ENCODE peak calls at places on chromosomes 1 and 21, in five cellular contexts. W is tibial artery, N is GM23338, L is HCT116, B is right cardiac atrium. Z is an unnamed sample.

GRCh38 chr1:26521669-26522030 is 7.9 kb upstream of the RPS6KA1 start:
- DNase-seq in B (no peak), W (no peak), L (no peak), N (no peak), Z (no peak)

GRCh38 chr1:96538883-96539282 is 182.7 kb upstream of the PTBP2 start:
- DNase-seq in W (peak; percentile 66), L (no peak), N (no peak), B (no peak), Z (no peak)

GRCh38 chr21:33419538-33420123 is 16.4 kb downstream of the IFNGR2 start:
- DNase-seq in L (no peak), B (peak; percentile 77), W (peak; percentile 62), N (no peak), Z (no peak)

GRCh38 chr1:7432896-7433380 is 338.2 kb upstream of the VAMP3 start:
- DNase-seq in N (no peak), L (no peak), W (no peak), B (no peak), Z (no peak)

GRCh38 chr1:53376742-53377437 is 49.0 kb upstream of the LRP8 start:
- DNase-seq in N (peak; percentile 52), W (peak; percentile 8), B (no peak), L (no peak), Z (no peak)

GRCh38 chr1:171346866-171347265 is 32.9 kb downstream of the FMO4 start:
- DNase-seq in N (no peak), L (no peak), W (no peak), B (no peak), Z (no peak)

GRCh38 chr1:2108213-2108876 is 58.1 kb downstream of the PRKCZ start:
- DNase-seq in W (no peak), L (peak; percentile 21), N (peak; percentile 87), B (peak; percentile 66), Z (no peak)

GRCh38 chr1:32816676-32817158 is 441 bp downstream of the YARS1 start:
- DNase-seq in L (no peak), N (peak; percentile 37), W (peak; percentile 22), B (no peak), Z (no peak)

GRCh38 chr1:113786055-113786454 is 26.2 kb downstream of the RSBN1 start:
- DNase-seq in N (peak; percentile 32), W (no peak), B (no peak), L (no peak), Z (no peak)

GRCh38 chr1:181104790-181105133 is 16.3 kb downstream of the IER5 start:
- DNase-seq in W (no peak), L (no peak), B (no peak), N (peak; percentile 86), Z (peak; percentile 72)

GRCh38 chr1:221430133-221430960 is 311.5 kb downstream of the DUSP10 start:
- DNase-seq in L (no peak), B (no peak), W (no peak), N (peak; percentile 39), Z (no peak)

GRCh38 chr1:66156144-66156543 is 363.4 kb downstream of the PDE4B start:
- DNase-seq in L (no peak), N (no peak), B (no peak), W (no peak), Z (no peak)

GRCh38 chr1:9671377-9672140 is 20.0 kb downstream of the PIK3CD start:
- DNase-seq in W (no peak), L (peak; percentile 44), N (no peak), B (no peak), Z (no peak)

GRCh38 chr1:11704226-11704619 is 12.7 kb downstream of the DRAXIN start:
- DNase-seq in N (peak; percentile 62), W (no peak), L (no peak), B (no peak), Z (no peak)

GRCh38 chr1:61742620-61743431 is 546 bp downstream of the PATJ start:
- DNase-seq in W (peak; percentile 33), L (no peak), N (peak; percentile 63), B (peak; percentile 90), Z (peak; percentile 77)

GRCh38 chr1:53430256-53430655 is 28.9 kb upstream of the DMRTB1 start:
- DNase-seq in N (peak; percentile 45), B (no peak), L (no peak), W (no peak), Z (no peak)

GRCh38 chr1:104933846-104934245 is 1184.1 kb downstream of the AMY1C start:
- DNase-seq in W (no peak), L (no peak), N (no peak), B (no peak), Z (no peak)

GRCh38 chr1:119275145-119275929 is 93.2 kb upstream of the HAO2 start:
- DNase-seq in L (peak; percentile 39), B (no peak), N (peak; percentile 84), W (peak; percentile 25), Z (no peak)

GRCh38 chr1:90973897-90974798 is 47.7 kb downstream of the ZNF644 start:
- DNase-seq in B (no peak), N (peak; percentile 59), L (no peak), W (no peak), Z (no peak)

GRCh38 chr1:64246294-64246917 is 43.0 kb downstream of the UBE2U start:
- DNase-seq in L (no peak), W (no peak), B (no peak), N (peak; percentile 64), Z (no peak)

GRCh38 chr1:199290186-199290585 is 651.3 kb downstream of the PTPRC start:
- DNase-seq in L (no peak), B (no peak), N (no peak), W (no peak), Z (no peak)

GRCh38 chr21:44918581-44919033 is 2.1 kb downstream of the ITGB2 start:
- DNase-seq in W (no peak), B (peak; percentile 28), L (no peak), N (peak; percentile 90), Z (peak; percentile 29)

GRCh38 chr1:78553859-78554258 is 63.1 kb downstream of the PTGFR start:
- DNase-seq in L (peak; percentile 7), W (no peak), N (peak; percentile 69), B (no peak), Z (no peak)

GRCh38 chr21:42003051-42003461 is 7.1 kb downstream of the ZBTB21 start:
- DNase-seq in B (no peak), L (no peak), W (no peak), N (no peak), Z (no peak)

GRCh38 chr1:156484480-156485058 is 16.0 kb downstream of the MEF2D start:
- DNase-seq in W (no peak), L (no peak), N (no peak), B (peak; percentile 29), Z (no peak)

GRCh38 chr1:169307176-169307575 is 60.4 kb downstream of the NME7 start:
- DNase-seq in N (no peak), W (no peak), L (no peak), B (no peak), Z (no peak)

GRCh38 chr1:232968965-232969364 is 18.6 kb downstream of the NTPCR start:
- DNase-seq in W (no peak), N (no peak), L (no peak), B (peak; percentile 73), Z (peak; percentile 89)

GRCh38 chr1:85611856-85612255 is 31.3 kb downstream of the CCN1 start:
- DNase-seq in W (peak; percentile 68), B (peak; percentile 32), L (peak; percentile 57), N (no peak), Z (peak; percentile 73)

GRCh38 chr1:30657131-30658013 is 66.0 kb downstream of the MATN1 start:
- DNase-seq in W (no peak), B (no peak), L (peak; percentile 35), N (no peak), Z (no peak)

GRCh38 chr1:205350124-205350523 is 6.6 kb downstream of the KLHDC8A start:
- DNase-seq in N (no peak), L (no peak), B (no peak), W (no peak), Z (no peak)

GRCh38 chr1:184051138-184051484 is 419 bp upstream of the TSEN15 start:
- DNase-seq in L (peak; percentile 19), N (no peak), B (no peak), W (no peak), Z (no peak)

GRCh38 chr1:3597599-3597964 is 13.7 kb downstream of the MEGF6 start:
- DNase-seq in W (no peak), N (peak; percentile 24), L (no peak), B (no peak), Z (no peak)

GRCh38 chr1:186948542-186948941 is 119.8 kb downstream of the PLA2G4A start:
- DNase-seq in W (peak; percentile 22), L (no peak), B (peak; percentile 57), N (no peak), Z (no peak)

GRCh38 chr1:100360790-100361232 is 8.5 kb downstream of the CDC14A start:
- DNase-seq in L (no peak), B (peak; percentile 88), N (no peak), W (peak; percentile 40), Z (no peak)

GRCh38 chr1:14083277-14083676 is 383.3 kb downstream of the PRDM2 start:
- DNase-seq in W (no peak), L (no peak), N (no peak), B (no peak), Z (no peak)

GRCh38 chr21:39048064-39048463 is 135.2 kb downstream of the PSMG1 start:
- DNase-seq in W (no peak), N (peak; percentile 93), L (no peak), B (peak; percentile 63), Z (no peak)

GRCh38 chr1:245031041-245031440 is 123.7 kb upstream of the KIF26B start:
- DNase-seq in N (no peak), L (no peak), B (no peak), W (no peak), Z (no peak)

GRCh38 chr1:93659805-93660479 is 21.7 kb downstream of the BCAR3 start:
- DNase-seq in N (no peak), W (peak; percentile 56), L (no peak), B (peak; percentile 90), Z (no peak)
- H3K4me1 ChIP-seq in N (peaks cover 17% of the 10 kb centered on the region), W (peaks cover 49% of the 10 kb centered on the region), L (peaks cover 36% of the 10 kb centered on the region), B (peaks cover 10% of the 10 kb centered on the region), Z (peaks cover 21% of the 10 kb centered on the region)

GRCh38 chr1:89607888-89608626 is 24.9 kb upstream of the LRRC8C start:
- DNase-seq in W (no peak), B (peak; percentile 62), N (no peak), L (no peak), Z (no peak)
- H3K4me1 ChIP-seq in W (peaks cover 6% of the 10 kb centered on the region), B (peaks cover 19% of the 10 kb centered on the region), N (peaks cover 11% of the 10 kb centered on the region), L (peaks cover 10% of the 10 kb centered on the region), Z (peaks cover 4% of the 10 kb centered on the region)

GRCh38 chr1:16022393-16022792 is 557 bp downstream of the CLCNKA start:
- DNase-seq in B (peak; percentile 22), L (no peak), W (no peak), N (no peak), Z (no peak)
- H3K4me1 ChIP-seq in B (no peaks in the 10 kb centered on the region), L (no peaks in the 10 kb centered on the region), W (peaks cover 37% of the 10 kb centered on the region), N (peaks cover 10% of the 10 kb centered on the region), Z (peaks cover 25% of the 10 kb centered on the region)

DNA sequence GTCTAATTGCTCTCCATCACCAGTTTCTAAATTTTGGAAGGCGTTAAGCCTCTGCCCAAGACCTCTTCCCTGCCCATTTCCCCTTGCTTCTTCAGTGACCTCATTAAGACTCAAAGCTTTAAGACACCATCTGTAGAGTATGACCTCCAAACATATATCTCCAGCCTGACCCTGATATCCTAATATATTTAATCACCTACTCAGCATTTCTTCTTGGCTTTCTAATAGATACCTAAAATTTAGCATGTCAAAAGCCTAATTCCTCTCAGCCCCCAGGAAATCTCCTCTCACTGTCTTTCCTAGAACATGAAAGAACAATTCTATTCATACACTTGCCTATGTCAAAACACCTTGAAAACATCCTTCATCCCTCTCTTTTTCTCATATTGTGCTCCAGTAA is 235.5 kb upstream of the HOOK1 start:
- DNase-seq in B (no peak), W (no peak), N (no peak), L (no peak), Z (no peak)
- H3K4me1 ChIP-seq in B (no peaks in the 10 kb centered on the region), W (no peaks in the 10 kb centered on the region), N (no peaks in the 10 kb centered on the region), L (no peaks in the 10 kb centered on the region), Z (no peaks in the 10 kb centered on the region)

GRCh38 chr1:38004284-38005101 is 821 bp downstream of the FHL3 start:
- DNase-seq in B (no peak), W (peak; percentile 21), L (no peak), N (no peak), Z (no peak)
- H3K4me1 ChIP-seq in B (peaks cover 23% of the 10 kb centered on the region), W (peaks cover 72% of the 10 kb centered on the region), L (peaks cover 44% of the 10 kb centered on the region), N (peaks cover 51% of the 10 kb centered on the region), Z (peaks cover 63% of the 10 kb centered on the region)

Z was measured in psoas muscle.